ENCODE peak calls at places on chromosomes 6 and 20, in four cellular contexts. One of them, this sample, is unnamed.

GRCh38 chr6:160992323-160993314 is 1.1 kb downstream of the MAP3K4 start:
- DNase-seq in mesothelial cell of epicardium: no peak
- DNase-seq in neural crest cell: peak
- DNase-seq in chondrocyte: no peak
- DNase-seq in this sample: no peak

GRCh38 chr20:36624925-36625324 is 19.3 kb downstream of the RAB5IF start:
- DNase-seq in mesothelial cell of epicardium: no peak
- DNase-seq in neural crest cell: no peak
- DNase-seq in chondrocyte: no peak
- DNase-seq in this sample: no peak

GRCh38 chr6:112636650-112637260 is 289.6 kb downstream of the RFPL4B start:
- DNase-seq in mesothelial cell of epicardium: no peak
- DNase-seq in neural crest cell: no peak
- DNase-seq in chondrocyte: no peak
- DNase-seq in this sample: no peak

GRCh38 chr6:170082067-170082466 is 208.8 kb downstream of the DLL1 start:
- DNase-seq in mesothelial cell of epicardium: no peak
- DNase-seq in neural crest cell: no peak
- DNase-seq in chondrocyte: peak
- DNase-seq in this sample: peak

GRCh38 chr6:118400582-118400981 is 147.5 kb upstream of the PLN start:
- DNase-seq in mesothelial cell of epicardium: no peak
- DNase-seq in neural crest cell: no peak
- DNase-seq in chondrocyte: no peak
- DNase-seq in this sample: no peak

GRCh38 chr20:57024849-57025248 is 241.6 kb downstream of the BMP7 start:
- DNase-seq in mesothelial cell of epicardium: no peak
- DNase-seq in neural crest cell: no peak
- DNase-seq in chondrocyte: no peak
- DNase-seq in this sample: no peak

GRCh38 chr6:146819596-146820320 is 221.0 kb downstream of the ADGB start:
- DNase-seq in mesothelial cell of epicardium: no peak
- DNase-seq in neural crest cell: no peak
- DNase-seq in chondrocyte: no peak
- DNase-seq in this sample: no peak

GRCh38 chr6:139757766-139758655 is 383.6 kb upstream of the CITED2 start:
- DNase-seq in mesothelial cell of epicardium: no peak
- DNase-seq in neural crest cell: no peak
- DNase-seq in chondrocyte: no peak
- DNase-seq in this sample: no peak

GRCh38 chr20:10540636-10541493 is 105.8 kb downstream of the SLX4IP start:
- DNase-seq in mesothelial cell of epicardium: no peak
- DNase-seq in neural crest cell: no peak
- DNase-seq in chondrocyte: no peak
- DNase-seq in this sample: no peak

GRCh38 chr20:52179331-52180166 is 12.0 kb downstream of the ZFP64 start:
- DNase-seq in mesothelial cell of epicardium: no peak
- DNase-seq in neural crest cell: no peak
- DNase-seq in chondrocyte: no peak
- DNase-seq in this sample: no peak

DNA sequence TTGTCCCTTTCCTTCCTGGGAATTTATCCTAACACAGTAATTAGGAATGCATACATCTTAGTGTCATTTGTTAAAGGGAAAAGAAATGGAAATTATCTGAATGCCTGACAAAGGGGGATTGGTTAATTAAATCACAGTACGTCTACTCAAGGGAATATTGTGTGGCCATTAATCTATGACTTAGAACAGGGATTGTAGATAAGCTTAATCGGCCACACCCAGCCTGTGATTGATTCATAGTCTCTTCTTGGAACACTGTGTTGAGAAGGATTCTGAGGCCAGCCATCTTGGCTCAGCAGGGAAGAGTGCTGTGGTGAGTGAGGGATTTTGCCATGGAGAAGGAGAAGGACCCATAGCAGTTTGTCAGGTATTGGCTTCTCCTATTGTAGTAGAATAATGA is 50.5 kb downstream of the CTNNBL1 start:
- DNase-seq in mesothelial cell of epicardium: no peak
- DNase-seq in neural crest cell: no peak
- DNase-seq in chondrocyte: no peak
- DNase-seq in this sample: no peak
- TF ChIP-seq CTCF in mesothelial cell of epicardium: no peak
- TF ChIP-seq CTCF in neural crest cell: no peak
- TF ChIP-seq CTCF in chondrocyte: no peak
- TF ChIP-seq CTCF in this sample: no peak

DNA sequence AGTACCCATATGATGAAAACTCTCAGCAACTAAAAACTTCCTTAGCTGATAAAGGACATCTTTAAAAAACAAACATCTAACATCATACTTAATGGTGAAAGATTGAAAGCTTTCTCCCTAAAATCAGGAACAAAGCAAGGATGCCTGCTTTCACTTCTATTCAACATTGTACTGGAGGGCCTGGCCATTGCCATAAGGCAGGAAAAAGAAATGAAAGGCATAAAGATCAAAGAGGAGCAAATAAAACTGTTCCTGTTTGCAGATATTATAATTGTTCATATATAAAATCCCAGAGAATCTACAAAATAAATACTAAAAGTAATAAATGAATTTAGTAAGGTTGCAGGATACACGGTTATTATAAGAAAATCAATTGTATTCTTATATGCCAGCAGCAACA is 124.6 kb upstream of the ARMC2 start:
- DNase-seq in mesothelial cell of epicardium: no peak
- DNase-seq in neural crest cell: no peak
- DNase-seq in chondrocyte: no peak
- DNase-seq in this sample: no peak
- TF ChIP-seq CTCF in mesothelial cell of epicardium: no peak
- TF ChIP-seq CTCF in neural crest cell: no peak
- TF ChIP-seq CTCF in chondrocyte: no peak
- TF ChIP-seq CTCF in this sample: no peak

DNA sequence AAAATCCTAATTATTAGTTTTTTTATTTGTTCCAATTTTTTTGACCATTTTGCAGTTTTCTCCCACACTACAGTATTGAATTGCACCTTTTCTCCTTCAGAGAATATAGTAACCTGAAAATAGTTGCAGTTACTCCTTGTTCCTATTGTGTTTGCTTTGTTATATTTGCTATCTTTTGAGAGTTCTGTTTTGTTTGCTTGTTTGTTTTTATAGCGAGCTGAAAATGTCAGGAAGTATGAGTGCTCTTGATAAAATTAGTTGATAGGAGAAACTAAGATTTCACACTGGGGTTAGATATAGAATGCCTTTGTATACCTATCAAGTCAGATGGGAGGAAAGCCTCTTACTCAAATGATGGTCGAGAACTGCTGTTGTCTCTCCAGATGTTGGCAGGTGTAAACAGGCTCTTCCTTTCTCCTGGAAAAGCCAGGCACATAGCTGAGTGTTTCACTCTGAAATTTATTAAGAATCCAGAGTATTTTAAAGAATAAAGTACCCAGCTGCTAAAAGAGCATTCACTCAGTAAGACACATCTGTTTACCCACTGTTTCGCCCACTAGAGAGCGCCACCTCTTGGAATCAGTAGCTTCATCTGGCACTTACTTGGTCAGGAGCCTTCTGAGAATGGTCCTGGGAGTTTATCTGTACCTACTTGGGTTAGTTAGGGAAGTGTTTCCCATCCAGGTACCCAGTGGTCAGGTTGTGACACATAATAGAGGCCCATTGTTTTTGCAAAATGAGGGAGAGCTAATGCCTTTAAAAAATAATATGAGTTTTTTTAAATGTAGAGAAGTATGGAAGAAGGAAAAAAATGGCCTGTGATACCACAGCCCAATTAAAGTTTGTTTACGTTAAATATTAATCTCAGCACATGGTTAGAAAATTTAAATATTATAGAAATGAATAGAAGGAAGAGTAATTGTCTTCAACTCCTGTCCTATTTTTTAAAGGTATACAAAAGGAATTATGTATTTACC is 11.2 kb downstream of the NT5DC1 start:
- DNase-seq in mesothelial cell of epicardium: no peak
- DNase-seq in neural crest cell: peak
- DNase-seq in chondrocyte: no peak
- DNase-seq in this sample: no peak
- TF ChIP-seq CTCF in mesothelial cell of epicardium: no peak
- TF ChIP-seq CTCF in neural crest cell: peak
- TF ChIP-seq CTCF in chondrocyte: peak
- TF ChIP-seq CTCF in this sample: peak

GRCh38 chr6:36977470-36977941 is 8.5 kb downstream of the MTCH1 start:
- DNase-seq in mesothelial cell of epicardium: no peak
- DNase-seq in neural crest cell: no peak
- DNase-seq in chondrocyte: peak
- DNase-seq in this sample: no peak
- TF ChIP-seq CTCF in mesothelial cell of epicardium: no peak
- TF ChIP-seq CTCF in neural crest cell: peak
- TF ChIP-seq CTCF in chondrocyte: peak
- TF ChIP-seq CTCF in this sample: no peak

GRCh38 chr6:63742060-63742459 is 106.5 kb downstream of the PHF3 start:
- DNase-seq in mesothelial cell of epicardium: no peak
- DNase-seq in neural crest cell: no peak
- DNase-seq in chondrocyte: no peak
- DNase-seq in this sample: no peak
- TF ChIP-seq CTCF in mesothelial cell of epicardium: no peak
- TF ChIP-seq CTCF in neural crest cell: no peak
- TF ChIP-seq CTCF in chondrocyte: no peak
- TF ChIP-seq CTCF in this sample: no peak